ENCODE peak calls at places on chromosomes 12 and 14, in seven cellular contexts. M is fibroblast of lung, C is lower lobe of right lung, T is body of pancreas, P is PC-9, X is gastrocnemius medialis, S is heart right ventricle. D is an unnamed sample. For H3K4me1 and H3K36me3, the result is how much of the 10 kb centered on the place peaks cover.

GRCh38 chr12:6226701-6227096 is 26.5 kb downstream of the CD9 start:
- DNase-seq in M (no peak), C (peak), T (peak), P (no peak), X (peak), S (peak), D (no peak)

GRCh38 chr12:131829795-131830334 is 1.7 kb downstream of the MMP17 start:
- DNase-seq in P (no peak), C (no peak), M (no peak), X (no peak), T (no peak), S (no peak), D (no peak)

GRCh38 chr12:122148657-122149056 is 25.4 kb downstream of the IL31 start:
- DNase-seq in P (no peak), M (peak), S (no peak), T (no peak), C (no peak), X (no peak), D (no peak)

GRCh38 chr12:71000748-71001147 is 80.2 kb upstream of the PTPRR start:
- DNase-seq in M (no peak), P (no peak), S (no peak), T (no peak), X (no peak), C (no peak), D (no peak)

GRCh38 chr12:23342407-23342806 is 607.1 kb downstream of the SOX5 start:
- DNase-seq in S (no peak), C (no peak), P (no peak), M (no peak), T (no peak), X (no peak), D (no peak)

GRCh38 chr12:55927588-55928502 is at the start of gene PYM1:
- DNase-seq in S (peak), T (peak), X (peak), M (peak), C (peak), P (peak), D (peak)

GRCh38 chr12:27822076-27822712 is 42.2 kb upstream of the MANSC4 start:
- DNase-seq in C (no peak), X (no peak), S (no peak), P (peak), T (no peak), M (peak), D (no peak)

GRCh38 chr14:99768381-99768780 is 24.8 kb upstream of the EML1 start:
- DNase-seq in M (no peak), S (no peak), T (no peak), P (no peak), X (no peak), C (no peak), D (no peak)

GRCh38 chr14:104138891-104139459 is 588 bp downstream of the KIF26A start:
- DNase-seq in P (no peak), S (peak), X (no peak), C (peak), M (no peak), T (peak), D (no peak)

GRCh38 chr14:43901950-43902349 is 605.1 kb downstream of the FSCB start:
- DNase-seq in X (no peak), P (no peak), M (no peak), T (no peak), S (no peak), C (no peak), D (no peak)

GRCh38 chr14:73742520-73743238 is 28.5 kb upstream of the PNMA1 start:
- DNase-seq in T (no peak), S (no peak), C (no peak), X (no peak), M (no peak), P (peak), D (no peak)

DNA sequence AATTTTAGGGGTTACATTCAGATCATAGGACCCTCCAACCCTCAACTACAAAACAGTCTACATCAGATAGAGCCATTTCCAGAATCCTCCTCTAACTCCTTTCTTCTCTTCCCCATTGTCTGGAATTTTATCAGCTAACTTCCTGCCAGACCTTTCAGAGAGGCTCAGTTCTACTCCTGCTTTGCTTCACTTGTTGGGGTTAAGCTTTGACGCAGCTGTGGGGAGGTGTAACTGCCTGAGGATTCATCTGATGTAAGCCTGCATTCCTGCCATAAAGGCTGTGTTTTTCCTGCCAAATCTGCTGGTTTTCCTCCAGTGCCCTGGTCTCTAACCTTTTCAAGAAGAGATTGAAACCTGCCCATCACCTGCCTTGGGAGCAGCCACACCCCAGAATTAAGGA is 16.9 kb downstream of the DHRS2 start:
- DNase-seq in X (no peak), P (no peak), S (no peak), C (no peak), M (no peak), T (no peak), D (no peak)
- H3K4me1 ChIP-seq in X (under half), P (under half), S (under half), C (under half), M (under half), T (under half), D (under half)

GRCh38 chr12:110732572-110732971 is 10.1 kb downstream of the PPP1CC start:
- DNase-seq in X (no peak), C (no peak), S (no peak), T (no peak), M (no peak), P (no peak), D (no peak)
- H3K36me3 ChIP-seq in X (under half), C (half or more), S (half or more), T (under half), M (under half), P (under half), D (half or more)

DNA sequence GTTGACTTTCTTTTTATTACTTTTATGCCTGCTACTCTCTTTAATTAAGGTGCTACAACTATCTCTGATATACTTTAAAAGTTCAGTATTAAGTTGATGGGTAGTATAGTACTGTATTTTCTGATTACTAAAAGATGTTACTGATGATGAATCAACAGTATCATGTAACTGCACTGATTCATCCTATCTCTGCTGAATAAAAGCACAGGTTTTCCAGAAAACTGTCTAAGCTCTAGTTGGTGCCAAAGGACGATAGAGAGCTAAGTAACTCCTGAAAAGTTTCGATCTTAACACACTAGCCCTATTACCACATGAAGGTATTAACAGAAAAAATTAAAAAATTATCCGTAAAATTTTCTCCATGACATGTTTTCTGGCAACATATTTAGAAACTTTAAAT is 2.1 kb downstream of the SCAF11 start:
- DNase-seq in X (no peak), M (peak), P (no peak), S (no peak), T (no peak), C (no peak), D (no peak)
- H3K4me1 ChIP-seq in X (half or more), M (under half), P (under half), S (half or more), T (under half), C (half or more), D (under half)

GRCh38 chr12:76379261-76379660 is 31.0 kb upstream of the BBS10 start:
- DNase-seq in C (no peak), T (no peak), P (no peak), S (no peak), X (no peak), M (no peak), D (no peak)

GRCh38 chr12:76375470-76375869 is 27.3 kb upstream of the BBS10 start:
- DNase-seq in C (no peak), M (no peak), T (no peak), P (no peak), X (no peak), S (no peak), D (no peak)

GRCh38 chr12:76374395-76375020 is 26.3 kb upstream of the BBS10 start:
- DNase-seq in S (no peak), C (no peak), P (no peak), T (no peak), M (peak), X (no peak), D (no peak)

GRCh38 chr12:76375939-76376338 is 27.7 kb upstream of the BBS10 start:
- DNase-seq in C (no peak), X (no peak), P (no peak), M (no peak), S (no peak), T (no peak), D (no peak)
- H3K36me3 ChIP-seq in C (under half), X (under half), P (under half), M (under half), S (half or more), T (under half), D (under half)

GRCh38 chr12:124296295-124296915 is 1.5 kb downstream of the RFLNA start:
- DNase-seq in X (no peak), S (no peak), M (no peak), T (no peak), P (no peak), C (peak), D (no peak)

GRCh38 chr12:124297389-124297788 is 2.5 kb downstream of the RFLNA start:
- DNase-seq in C (no peak), S (no peak), P (no peak), T (no peak), M (no peak), X (no peak), D (no peak)

GRCh38 chr12:124298685-124299410 is 4.0 kb downstream of the RFLNA start:
- DNase-seq in M (no peak), X (no peak), P (no peak), S (no peak), T (no peak), C (no peak), D (no peak)

GRCh38 chr12:124296916-124297351 is 2.0 kb downstream of the RFLNA start:
- DNase-seq in T (no peak), X (peak), M (no peak), S (no peak), C (peak), P (no peak), D (no peak)

GRCh38 chr12:124297856-124298255 is 3.0 kb downstream of the RFLNA start:
- DNase-seq in X (no peak), M (no peak), S (no peak), T (no peak), P (no peak), C (no peak), D (no peak)
- H3K4me1 ChIP-seq in X (under half), M (under half), S (under half), T (under half), P (under half), C (under half), D (under half)

DNA sequence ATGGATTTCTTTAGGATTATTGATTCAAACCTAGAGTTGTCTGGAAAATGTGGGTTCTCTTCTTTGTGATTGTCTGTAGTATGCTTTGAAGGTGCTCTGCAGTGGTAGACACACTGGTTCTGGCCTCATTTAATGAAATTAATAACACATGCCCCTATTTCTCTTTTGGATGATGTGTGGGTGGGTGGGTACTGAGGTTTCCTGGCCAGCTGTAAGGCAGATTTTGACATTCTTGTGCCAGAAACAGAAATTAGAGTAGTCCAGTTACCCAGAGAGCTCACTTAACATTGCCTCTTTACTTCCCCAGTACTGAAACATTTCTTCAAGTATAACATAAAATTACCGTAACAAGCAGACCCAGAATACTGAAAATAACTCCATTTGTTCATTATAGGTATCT is 14.4 kb downstream of the TSFM start:
- DNase-seq in M (no peak), P (no peak), S (no peak), T (no peak), C (no peak), X (no peak), D (no peak)
- H3K36me3 ChIP-seq in M (under half), P (under half), S (half or more), T (under half), C (half or more), X (under half), D (half or more)

GRCh38 chr14:68461086-68461485 is 331.8 kb downstream of the ZFP36L1 start:
- DNase-seq in C (no peak), X (no peak), P (no peak), S (no peak), T (no peak), M (no peak), D (no peak)

GRCh38 chr14:68462683-68463082 is 330.2 kb downstream of the ZFP36L1 start:
- DNase-seq in X (no peak), C (no peak), S (no peak), P (no peak), T (no peak), M (no peak), D (no peak)

GRCh38 chr14:68463705-68464104 is 329.2 kb downstream of the ZFP36L1 start:
- DNase-seq in M (no peak), P (peak), T (no peak), X (no peak), C (no peak), S (no peak), D (no peak)

GRCh38 chr14:68464716-68465115 is 328.2 kb downstream of the ZFP36L1 start:
- DNase-seq in T (no peak), S (no peak), P (peak), C (no peak), X (no peak), M (peak), D (peak)

DNA sequence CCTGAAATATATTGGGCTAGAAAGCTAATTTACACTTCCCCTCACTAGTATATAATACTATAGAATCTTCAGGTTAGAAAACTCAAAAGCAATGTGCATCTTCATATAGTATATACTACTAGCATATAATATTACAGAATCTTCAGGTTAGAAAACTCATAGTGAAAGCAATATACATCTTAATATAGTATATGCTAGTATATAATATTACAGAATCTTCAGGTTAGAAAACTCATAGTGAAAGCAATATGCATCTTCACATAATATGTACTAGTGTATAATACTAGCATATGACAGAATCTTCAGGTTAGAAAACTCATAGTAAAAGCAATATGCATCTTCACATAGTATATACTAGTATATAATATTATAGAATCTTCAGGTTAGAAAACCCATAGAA is 329.6 kb downstream of the ZFP36L1 start:
- DNase-seq in C (no peak), M (no peak), P (no peak), T (no peak), X (no peak), S (no peak), D (no peak)
- H3K4me1 ChIP-seq in C (half or more), M (under half), P (half or more), T (half or more), X (under half), S (under half), D (under half)

GRCh38 chr14:101497910-101498860 is 63.1 kb upstream of the DIO3 start:
- DNase-seq in C (peak), M (no peak), X (no peak), S (no peak), T (peak), P (no peak), D (no peak)

GRCh38 chr14:101495284-101495683 is 66.0 kb upstream of the DIO3 start:
- DNase-seq in P (no peak), T (peak), S (no peak), X (no peak), M (no peak), C (peak), D (no peak)

GRCh38 chr14:101495827-101496778 is 65.2 kb upstream of the DIO3 start:
- DNase-seq in P (no peak), X (no peak), M (no peak), T (peak), C (peak), S (no peak), D (no peak)

GRCh38 chr14:101494826-101495225 is 66.5 kb upstream of the DIO3 start:
- DNase-seq in P (no peak), T (peak), S (no peak), C (no peak), M (no peak), X (no peak), D (no peak)

GRCh38 chr14:101496779-101497420 is 64.4 kb upstream of the DIO3 start:
- DNase-seq in X (no peak), M (no peak), P (no peak), S (no peak), C (peak), T (peak), D (no peak)
- H3K36me3 ChIP-seq in X (under half), M (under half), P (under half), S (under half), C (under half), T (under half), D (under half)

D was measured in SJSA1.